ENCODE peak calls at places on chromosomes 7 and 10, in ten cellular contexts. Y is SJSA1; V is HepG2; W is CD4-positive, CD25-positive, alpha-beta regulatory T cell; D is upper lobe of right lung; R is transverse colon; U is DND-41; L is thyroid gland; H is A549; E is CD8-positive, alpha-beta T cell. N is an unnamed sample. For H3K4me1, the result is how much of the 10 kb centered on the place peaks cover.

GRCh38 chr10:127406018-127406550 is 143.0 kb upstream of the NPS start:
- DNase-seq in Y (no peak), V (no peak), W (no peak), D (peak), R (no peak), U (no peak), L (no peak), H (no peak), E (no peak), N (no peak)

GRCh38 chr7:159075563-159076238 is 69.0 kb downstream of the VIPR2 start:
- DNase-seq in Y (peak), V (no peak), W (no peak), D (peak), R (no peak), U (no peak), L (no peak), H (no peak), E (no peak), N (no peak)

GRCh38 chr7:34575006-34575405 is 83.0 kb upstream of the NPSR1 start:
- DNase-seq in Y (no peak), V (no peak), W (no peak), D (no peak), R (no peak), U (no peak), L (no peak), H (no peak), E (no peak), N (no peak)

GRCh38 chr7:150875791-150876190 is 23.5 kb downstream of the AOC1 start:
- DNase-seq in Y (no peak), V (no peak), W (no peak), D (no peak), R (no peak), U (no peak), L (no peak), H (peak), E (no peak), N (no peak)

GRCh38 chr10:17737021-17737965 is 14.7 kb upstream of the TMEM236 start:
- DNase-seq in Y (no peak), V (peak), W (peak), D (no peak), R (no peak), U (no peak), L (no peak), H (peak), E (no peak), N (no peak)

GRCh38 chr7:74505426-74506328 is 52.0 kb downstream of the GTF2IRD1 start:
- DNase-seq in Y (no peak), V (no peak), W (no peak), D (no peak), R (no peak), U (no peak), L (no peak), H (no peak), E (no peak), N (no peak)

GRCh38 chr10:121927361-121927840 is 430 bp downstream of the ATE1 start:
- DNase-seq in Y (peak), V (peak), W (peak), D (peak), R (peak), U (peak), L (peak), H (peak), E (peak), N (no peak)

GRCh38 chr7:142854505-142855400 is at the start of gene EPHB6:
- DNase-seq in Y (no peak), V (no peak), W (peak), D (peak), R (peak), U (peak), L (peak), H (peak), E (peak), N (no peak)

GRCh38 chr10:75586814-75587213 is 155.4 kb downstream of the LRMDA start:
- DNase-seq in Y (no peak), V (no peak), W (no peak), D (no peak), R (no peak), U (no peak), L (no peak), H (no peak), E (no peak), N (no peak)

GRCh38 chr10:6416892-6417512 is 163.1 kb downstream of the PRKCQ start:
- DNase-seq in Y (no peak), V (peak), W (peak), D (no peak), R (no peak), U (no peak), L (no peak), H (peak), E (no peak), N (no peak)

GRCh38 chr7:104931181-104931781 is 82.7 kb upstream of the KMT2E start:
- DNase-seq in Y (no peak), V (no peak), W (no peak), D (no peak), R (peak), U (no peak), L (no peak), H (no peak), E (no peak), N (no peak)

GRCh38 chr7:104038136-104038535 is 48.7 kb upstream of the RELN start:
- DNase-seq in Y (no peak), V (no peak), W (no peak), D (no peak), R (no peak), U (no peak), L (no peak), H (no peak), E (no peak), N (no peak)

GRCh38 chr7:138978541-138979184 is 2.5 kb downstream of the KIAA1549 start:
- DNase-seq in Y (no peak), V (no peak), W (no peak), D (no peak), R (no peak), U (no peak), L (no peak), H (no peak), E (no peak), N (no peak)

GRCh38 chr10:79397575-79398303 is 47.7 kb downstream of the ZCCHC24 start:
- DNase-seq in Y (no peak), V (no peak), W (no peak), D (no peak), R (no peak), U (no peak), L (no peak), H (no peak), E (no peak), N (no peak)

GRCh38 chr10:29692121-29692539 is 57.4 kb upstream of the SVIL start:
- DNase-seq in Y (no peak), V (no peak), W (no peak), D (no peak), R (no peak), U (no peak), L (peak), H (no peak), E (no peak), N (no peak)

GRCh38 chr7:131219277-131220041 is 108.2 kb upstream of the MKLN1 start:
- DNase-seq in Y (no peak), V (peak), W (no peak), D (no peak), R (peak), U (no peak), L (no peak), H (no peak), E (no peak), N (no peak)

GRCh38 chr7:43815373-43815772 is 53.9 kb downstream of the MRPS24 start:
- DNase-seq in Y (no peak), V (no peak), W (no peak), D (no peak), R (no peak), U (no peak), L (no peak), H (no peak), E (no peak), N (no peak)

GRCh38 chr10:1963341-1963740 is 226.0 kb upstream of the ADARB2 start:
- DNase-seq in Y (no peak), V (no peak), W (no peak), D (no peak), R (no peak), U (no peak), L (no peak), H (no peak), E (no peak), N (no peak)

GRCh38 chr7:140672382-140673062 is at the start of gene ADCK2:
- DNase-seq in Y (no peak), V (no peak), W (peak), D (peak), R (peak), U (peak), L (peak), H (peak), E (peak), N (no peak)

GRCh38 chr10:48599830-48600134 is 5.1 kb downstream of the ARHGAP22 start:
- DNase-seq in Y (no peak), V (no peak), W (no peak), D (no peak), R (no peak), U (no peak), L (no peak), H (no peak), E (no peak), N (no peak)

GRCh38 chr10:44974082-44974627 is 4.5 kb downstream of the DEPP1 start:
- DNase-seq in Y (no peak), V (no peak), W (no peak), D (no peak), R (no peak), U (no peak), L (no peak), H (no peak), E (no peak), N (no peak)

GRCh38 chr7:41940760-41941343 is 238.0 kb upstream of the INHBA start:
- DNase-seq in Y (peak), V (peak), W (peak), D (peak), R (peak), U (peak), L (peak), H (peak), E (peak), N (no peak)

DNA sequence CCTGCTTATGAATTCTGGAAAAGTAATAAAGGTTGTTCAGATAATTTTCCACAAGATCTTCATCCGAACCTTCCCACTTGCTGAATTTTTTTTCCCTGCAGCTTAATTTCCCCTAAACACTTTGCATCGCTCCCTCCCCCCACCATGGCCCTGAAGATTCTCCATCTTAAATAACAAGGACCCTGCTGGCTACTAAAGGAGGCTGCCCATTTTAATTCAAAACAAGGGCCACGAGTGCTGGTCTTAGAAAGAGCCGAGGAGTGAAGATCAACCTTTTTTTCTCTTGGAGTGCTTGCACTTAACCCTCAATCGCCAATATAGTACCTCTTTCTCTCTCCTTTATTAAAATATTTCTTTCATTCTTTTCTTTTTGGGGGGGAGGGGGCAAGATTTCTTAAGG is 9.2 kb upstream of the SP8 start:
- DNase-seq in Y (no peak), V (no peak), W (no peak), D (no peak), R (no peak), U (no peak), L (no peak), H (no peak), E (no peak), N (no peak)
- H3K4me1 ChIP-seq in Y (under half), V (under half), W (under half), D (under half), R (under half), U (under half), L (under half), H (under half), E (under half), N (under half)

GRCh38 chr10:89351402-89352038 is 23.7 kb downstream of the IFIT3 start:
- DNase-seq in Y (no peak), V (no peak), W (peak), D (no peak), R (no peak), U (no peak), L (no peak), H (no peak), E (no peak), N (no peak)

GRCh38 chr10:89352039-89352597 is 24.3 kb downstream of the IFIT3 start:
- DNase-seq in Y (peak), V (peak), W (no peak), D (no peak), R (peak), U (no peak), L (peak), H (peak), E (no peak), N (no peak)

GRCh38 chr10:89357096-89357495 is 20.8 kb upstream of the IFIT1B start:
- DNase-seq in Y (no peak), V (no peak), W (no peak), D (no peak), R (no peak), U (no peak), L (peak), H (no peak), E (no peak), N (no peak)

GRCh38 chr10:89355373-89355772 is 22.5 kb upstream of the IFIT1B start:
- DNase-seq in Y (no peak), V (no peak), W (no peak), D (no peak), R (no peak), U (no peak), L (no peak), H (no peak), E (no peak), N (no peak)

GRCh38 chr10:89352802-89353201 is 25.0 kb downstream of the IFIT3 start:
- DNase-seq in Y (no peak), V (no peak), W (no peak), D (no peak), R (no peak), U (no peak), L (no peak), H (no peak), E (no peak), N (no peak)
- H3K4me1 ChIP-seq in Y (under half), V (half or more), W (under half), D (under half), R (under half), U (under half), L (under half), H (under half), E (under half), N (under half)

GRCh38 chr10:96287392-96288105 is 16.2 kb upstream of the BLNK start:
- DNase-seq in Y (no peak), V (peak), W (peak), D (no peak), R (no peak), U (no peak), L (no peak), H (no peak), E (no peak), N (no peak)
- H3K4me1 ChIP-seq in Y (under half), V (under half), W (under half), D (under half), R (under half), U (under half), L (under half), H (under half), E (under half), N (under half)

DNA sequence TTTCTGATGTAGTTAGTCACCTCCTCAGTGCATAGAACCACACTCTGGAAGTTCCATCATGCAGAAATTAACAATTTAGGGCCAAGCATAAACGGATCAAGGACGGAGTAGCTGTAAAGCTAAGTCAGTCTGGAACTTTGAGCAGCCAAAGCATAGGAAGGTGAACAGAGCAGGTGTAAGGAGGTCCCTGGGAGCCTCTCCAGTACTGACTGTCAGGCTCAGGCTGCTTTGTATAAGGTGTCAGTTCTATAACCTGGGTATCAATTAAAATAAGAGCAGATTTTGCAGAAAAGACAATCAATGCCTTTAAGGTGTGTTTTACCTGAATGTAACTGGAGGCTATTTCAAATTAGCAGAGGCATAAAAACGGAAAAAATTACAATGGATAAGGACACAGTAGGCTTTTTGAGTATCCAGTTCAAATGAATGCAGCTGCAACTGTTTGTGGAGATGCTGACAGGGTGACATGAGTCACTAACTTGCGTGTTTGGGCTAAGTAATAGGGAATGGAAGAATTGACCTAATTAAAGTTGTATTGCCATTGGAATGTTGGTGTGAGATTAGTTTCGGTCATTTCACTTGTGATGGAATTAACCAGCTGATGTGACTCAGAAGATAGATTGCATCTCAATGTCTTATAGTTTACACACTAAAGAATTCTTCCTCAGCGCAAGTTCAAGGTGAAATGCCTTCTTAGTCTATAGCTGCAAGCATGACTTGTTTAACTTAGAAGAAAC is 417.9 kb upstream of the CNTNAP2 start:
- DNase-seq in Y (no peak), V (no peak), W (no peak), D (no peak), R (no peak), U (no peak), L (no peak), H (no peak), E (no peak), N (no peak)
- H3K4me1 ChIP-seq in Y (under half), V (under half), W (under half), D (under half), R (under half), U (under half), L (under half), H (under half), E (under half), N (under half)

GRCh38 chr10:102627141-102627445 is 17.2 kb upstream of the TRIM8 start:
- DNase-seq in Y (no peak), V (no peak), W (no peak), D (no peak), R (no peak), U (no peak), L (no peak), H (no peak), E (no peak), N (no peak)
- H3K4me1 ChIP-seq in Y (half or more), V (half or more), W (under half), D (half or more), R (half or more), U (under half), L (under half), H (under half), E (under half), N (under half)

GRCh38 chr10:113035724-113036312 is 85.8 kb downstream of the TCF7L2 start:
- DNase-seq in Y (no peak), V (peak), W (no peak), D (no peak), R (peak), U (no peak), L (no peak), H (no peak), E (no peak), N (no peak)
- H3K4me1 ChIP-seq in Y (under half), V (under half), W (under half), D (under half), R (under half), U (under half), L (under half), H (under half), E (under half), N (under half)

N was measured in esophagus squamous epithelium.